ENCODE peak calls at places on chromosomes 7 and 10, in seven cellular contexts. Z is GM23248, E is neuronal stem cell, P is lung, M is fibroblast of pulmonary artery, Q is AG04449, J is endodermal cell. Y is an unnamed sample.

GRCh38 chr10:37754538-37755323 is 102.7 kb downstream of the ZNF248 start:
- DNase-seq in Q (no peak), J (no peak), P (no peak), M (no peak), Z (peak), E (no peak), Y (peak)

GRCh38 chr10:98555011-98555619 is 108.4 kb upstream of the HPS1 start:
- DNase-seq in E (no peak), J (peak), P (no peak), Z (no peak), M (no peak), Q (no peak), Y (no peak)

GRCh38 chr7:90212149-90212495 is 582 bp downstream of the STEAP2 start:
- DNase-seq in Z (no peak), E (no peak), M (no peak), J (no peak), P (no peak), Q (no peak), Y (peak)

GRCh38 chr7:19317461-19317860 is 172.2 kb upstream of the FERD3L start:
- DNase-seq in Z (peak), J (no peak), M (peak), E (no peak), Q (no peak), P (no peak), Y (peak)

GRCh38 chr10:99304027-99304856 is 24.9 kb upstream of the CNNM1 start:
- DNase-seq in M (no peak), Z (peak), Q (no peak), E (no peak), J (no peak), P (peak), Y (no peak)

GRCh38 chr7:125126376-125126775 is 196.8 kb upstream of the POT1 start:
- DNase-seq in P (no peak), Z (no peak), J (no peak), M (peak), E (no peak), Q (no peak), Y (peak)

GRCh38 chr7:112173214-112173905 is 32.8 kb downstream of the DOCK4 start:
- DNase-seq in J (no peak), E (no peak), Q (no peak), M (peak), Z (no peak), P (no peak), Y (no peak)

GRCh38 chr10:84333864-84334451 is 5.6 kb downstream of the CCSER2 start:
- DNase-seq in M (peak), Q (no peak), J (no peak), Z (peak), E (no peak), P (no peak), Y (peak)

GRCh38 chr10:34723746-34724145 is 91.3 kb downstream of the PARD3 start:
- DNase-seq in J (no peak), M (peak), P (no peak), Z (peak), Q (no peak), E (no peak), Y (peak)

GRCh38 chr7:2015251-2015871 is 217.4 kb downstream of the MAD1L1 start:
- DNase-seq in M (no peak), P (no peak), Z (no peak), E (no peak), Q (no peak), J (no peak), Y (no peak)

GRCh38 chr7:87148332-87148955 is 3.8 kb upstream of the DMTF1 start:
- DNase-seq in Q (no peak), E (no peak), J (no peak), Z (peak), P (no peak), M (peak), Y (peak)

GRCh38 chr7:34247468-34247867 is 342.1 kb downstream of the BMPER start:
- DNase-seq in E (no peak), Z (peak), J (no peak), M (peak), Q (no peak), P (no peak), Y (peak)

GRCh38 chr7:55413442-55413841 is 48.3 kb downstream of the LANCL2 start:
- DNase-seq in J (no peak), Q (no peak), Z (no peak), P (no peak), M (no peak), E (no peak), Y (no peak)

GRCh38 chr10:45308707-45309106 is 6.7 kb downstream of the OR13A1 start:
- DNase-seq in P (no peak), Z (no peak), M (no peak), Q (no peak), J (peak), E (no peak), Y (no peak)

GRCh38 chr7:43362652-43363428 is 220.1 kb upstream of the STK17A start:
- DNase-seq in Z (peak), E (no peak), J (no peak), M (peak), P (no peak), Q (no peak), Y (peak)

GRCh38 chr10:87771871-87772500 is 46.0 kb downstream of the ATAD1 start:
- DNase-seq in Q (no peak), E (no peak), M (peak), Z (peak), P (no peak), J (no peak), Y (peak)

GRCh38 chr7:50791921-50792341 is 9.2 kb upstream of the GRB10 start:
- DNase-seq in M (peak), P (no peak), E (no peak), Z (peak), J (peak), Q (no peak), Y (peak)

GRCh38 chr7:127658979-127659378 is 7.0 kb downstream of the SND1 start:
- DNase-seq in M (no peak), Q (no peak), P (no peak), Z (no peak), E (no peak), J (no peak), Y (no peak)

GRCh38 chr10:30158325-30158960 is 99.1 kb upstream of the JCAD start:
- DNase-seq in Z (peak), J (no peak), E (no peak), M (peak), P (no peak), Q (no peak), Y (peak)

GRCh38 chr7:48084727-48085432 is 4.2 kb upstream of the UPP1 start:
- DNase-seq in Z (peak), M (peak), Q (peak), J (peak), P (peak), E (no peak), Y (peak)

GRCh38 chr7:142301299-142301698 is 43.4 kb upstream of the PRSS58 start:
- DNase-seq in E (no peak), Q (no peak), J (no peak), M (no peak), P (no peak), Z (no peak), Y (no peak)

GRCh38 chr7:90973146-90973545 is 291.1 kb upstream of the FZD1 start:
- DNase-seq in Z (peak), P (no peak), Q (no peak), J (no peak), E (no peak), M (peak), Y (peak)

GRCh38 chr10:3760083-3760482 is 24.9 kb downstream of the KLF6 start:
- DNase-seq in P (no peak), Q (no peak), Z (no peak), J (peak), M (no peak), E (no peak), Y (no peak)

DNA sequence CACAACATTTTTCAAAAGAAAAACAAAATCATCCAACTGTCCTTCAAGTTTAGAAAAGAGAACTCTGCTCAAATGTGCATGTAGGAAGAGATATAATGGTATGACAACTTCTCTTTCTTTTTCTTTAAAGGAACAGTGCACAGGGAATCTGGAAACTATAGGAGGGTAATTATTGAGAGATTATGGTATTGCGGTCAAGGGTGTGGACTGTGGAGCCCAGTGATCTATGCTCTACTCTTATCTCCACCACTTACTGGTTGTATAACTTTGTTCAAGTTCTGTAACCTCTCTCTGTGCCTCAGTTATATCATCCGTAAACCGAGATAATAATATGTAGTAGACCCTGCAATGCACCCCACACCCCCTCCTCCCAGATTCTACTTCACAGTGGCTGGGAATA is 69.8 kb upstream of the PCGF5 start:
- DNase-seq in E (no peak), Z (no peak), Q (no peak), P (no peak), M (no peak), J (no peak), Y (no peak)
- H3K4me3 ChIP-seq in E (no peak), Z (no peak), Q (no peak), P (no peak), M (no peak), J (no peak), Y (no peak)

GRCh38 chr7:28180031-28180363 is 598 bp downstream of the JAZF1 start:
- DNase-seq in M (no peak), Z (no peak), E (no peak), J (no peak), P (no peak), Q (no peak), Y (no peak)
- H3K4me3 ChIP-seq in M (peak), Z (peak), E (peak), J (peak), P (peak), Q (peak), Y (peak)

DNA sequence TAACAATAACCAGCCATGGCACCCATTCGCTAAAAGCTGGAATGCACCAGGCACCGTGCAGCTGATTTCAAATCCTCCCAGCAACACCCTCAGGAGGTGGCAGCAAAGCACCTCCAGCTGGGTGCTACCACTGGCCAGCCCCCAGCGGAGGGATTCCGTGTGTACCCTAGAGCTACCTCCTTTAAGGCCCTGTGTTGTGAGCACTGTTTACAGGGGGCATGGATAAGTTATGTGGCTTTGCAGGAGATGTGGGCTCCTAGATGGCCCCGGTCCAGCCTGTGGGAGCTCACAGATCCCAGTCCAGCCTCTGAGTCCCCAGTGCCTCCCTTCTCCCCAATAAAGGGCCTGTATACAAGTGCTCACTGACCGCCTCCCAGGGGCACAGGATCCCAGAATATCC is 27.1 kb downstream of the TNRC18 start:
- DNase-seq in J (no peak), Z (peak), Q (no peak), E (no peak), P (peak), M (no peak), Y (no peak)
- H3K4me3 ChIP-seq in J (no peak), Z (peak), Q (no peak), E (no peak), P (peak), M (peak), Y (peak)

DNA sequence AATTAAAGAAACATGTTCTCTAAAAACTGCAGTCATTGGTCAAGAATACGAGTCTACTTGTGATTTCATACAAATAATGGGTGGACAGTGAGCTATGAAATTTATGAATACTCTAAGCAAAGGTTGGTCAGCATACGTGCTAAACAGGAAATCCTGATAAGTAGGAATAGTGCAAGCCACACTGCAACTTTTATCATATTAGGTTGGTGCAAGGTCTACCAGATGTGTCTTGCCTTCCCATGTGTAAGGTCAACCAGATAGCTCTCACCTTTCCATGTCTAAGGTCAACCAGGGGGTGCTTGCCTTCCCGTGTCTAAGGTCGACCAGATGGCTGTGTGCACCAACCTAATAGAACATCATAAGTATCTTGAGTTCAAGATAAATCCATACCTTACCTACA is 2.0 kb upstream of the ITGB1 start:
- DNase-seq in J (no peak), M (no peak), Z (no peak), P (no peak), E (no peak), Q (no peak), Y (no peak)
- H3K4me3 ChIP-seq in J (peak), M (peak), Z (peak), P (no peak), E (peak), Q (peak), Y (peak)

DNA sequence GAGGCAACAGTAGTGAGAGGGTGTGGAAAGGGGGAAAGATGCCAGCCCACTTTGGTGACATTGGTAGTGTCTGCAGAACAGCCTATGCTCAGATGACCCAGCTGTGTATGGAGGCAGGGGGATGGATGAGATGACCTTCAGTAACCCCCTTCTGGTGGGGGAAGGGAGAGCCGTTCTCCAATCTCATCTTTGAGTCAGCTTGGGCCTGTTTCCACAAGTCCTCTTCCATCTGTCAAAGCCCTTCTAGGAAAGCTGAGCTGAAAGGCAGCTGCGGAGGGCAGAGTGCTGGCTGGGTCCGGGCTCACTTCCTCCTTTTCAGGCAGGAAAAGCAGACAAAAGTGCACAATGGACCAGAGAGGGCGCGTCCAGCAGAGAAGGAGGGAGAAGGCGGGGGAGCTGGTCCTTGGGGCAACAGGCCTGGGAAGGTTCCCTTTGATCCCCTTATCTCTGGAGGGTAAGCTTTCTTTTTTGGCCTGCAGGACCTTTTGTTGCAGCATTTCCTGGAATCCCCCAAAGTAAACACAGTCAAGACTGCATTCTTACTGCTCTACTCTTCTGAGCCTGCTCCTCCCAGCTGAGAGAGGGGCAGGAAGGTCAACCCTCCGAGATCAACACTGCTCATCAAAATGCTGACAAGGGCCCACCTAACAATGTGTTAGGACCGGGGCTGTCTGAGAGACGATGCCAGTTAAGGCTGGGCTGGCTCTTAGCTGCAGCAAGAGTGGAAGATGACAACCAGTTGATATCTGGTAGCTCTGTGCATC is 1.2 kb upstream of the LRMDA start:
- DNase-seq in P (peak), M (peak), Z (no peak), J (peak), E (peak), Q (no peak), Y (peak)
- H3K4me3 ChIP-seq in P (no peak), M (no peak), Z (no peak), J (no peak), E (no peak), Q (no peak), Y (no peak)

DNA sequence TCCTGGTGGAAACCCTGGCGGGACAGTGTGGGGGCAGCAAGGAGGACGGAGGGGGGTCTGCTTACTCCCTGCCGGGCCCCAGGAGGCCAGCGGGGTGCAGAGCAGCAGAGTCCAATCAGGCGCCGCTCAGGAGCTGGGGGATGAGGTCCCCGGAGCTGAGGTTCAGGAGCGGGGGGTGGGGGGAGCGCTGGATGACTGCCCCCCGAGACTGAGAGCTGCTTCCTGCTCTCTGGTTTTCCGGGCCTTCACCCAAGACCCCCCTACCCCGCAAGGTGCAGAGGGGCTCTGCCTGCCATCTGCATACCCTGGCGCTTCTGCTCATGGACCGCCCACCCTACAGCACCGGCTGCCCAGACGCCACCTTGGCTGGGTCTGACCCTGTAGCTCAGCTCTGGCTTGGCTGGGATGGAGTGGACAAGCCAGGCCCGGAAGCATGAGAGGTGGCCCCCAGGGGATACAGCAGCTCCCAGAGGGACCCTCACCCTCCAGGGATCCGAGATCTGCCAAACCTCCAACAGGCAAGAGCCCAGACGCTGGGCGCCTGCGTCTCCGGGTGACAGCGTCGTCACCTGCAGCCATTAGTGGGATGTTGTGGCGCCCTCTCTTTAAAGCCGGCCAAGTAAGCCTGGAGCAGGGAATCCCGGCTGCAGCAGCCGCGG is 923 bp downstream of the KNDC1 start:
- DNase-seq in J (peak), Z (no peak), Q (no peak), P (no peak), E (no peak), M (no peak), Y (no peak)
- H3K4me3 ChIP-seq in J (peak), Z (peak), Q (peak), P (peak), E (peak), M (peak), Y (peak)

GRCh38 chr7:70505886-70506285 is 626.1 kb upstream of the GALNT17 start:
- DNase-seq in Z (no peak), E (no peak), P (no peak), J (no peak), Q (no peak), M (no peak), Y (no peak)
- H3K4me3 ChIP-seq in Z (no peak), E (no peak), P (no peak), J (no peak), Q (no peak), M (no peak), Y (no peak)